ENCODE peak calls at places on chromosomes 6 and 20, in five cellular contexts. K is IMR-90, O is GM12878, T is HepG2, Z is K562. G is an unnamed sample.

GRCh38 chr6:137829641-137830083 is 37.4 kb upstream of the TNFAIP3 start:
- DNase-seq in K (peak; percentile 43), O (no peak), T (no peak), Z (peak; percentile 77), G (no peak)

GRCh38 chr6:9482030-9482731 is 932.7 kb downstream of the TFAP2A start:
- DNase-seq in Z (no peak), O (no peak), K (peak; percentile 96), T (no peak), G (peak; percentile 44)

GRCh38 chr20:41854765-41855164 is 236.6 kb upstream of the CHD6 start:
- DNase-seq in Z (no peak), O (no peak), K (no peak), T (no peak), G (no peak)

GRCh38 chr20:58981564-58982364 is 708 bp downstream of the NELFCD start:
- DNase-seq in K (peak; percentile 6), Z (peak; percentile 32), O (no peak), T (peak; percentile 35), G (peak; percentile 67)

GRCh38 chr6:2378891-2379652 is 133.7 kb upstream of the GMDS start:
- DNase-seq in T (no peak), K (peak; percentile 82), Z (no peak), O (no peak), G (no peak)

GRCh38 chr20:36544134-36545018 is 3.1 kb downstream of the MYL9 start:
- DNase-seq in K (peak; percentile 68), T (no peak), Z (no peak), O (no peak), G (no peak)

GRCh38 chr6:69914015-69914485 is 47.7 kb downstream of the COL19A1 start:
- DNase-seq in O (no peak), K (peak; percentile 4), Z (no peak), T (no peak), G (no peak)

GRCh38 chr6:170067257-170067656 is 223.6 kb downstream of the DLL1 start:
- DNase-seq in T (no peak), Z (no peak), K (no peak), O (no peak), G (no peak)

GRCh38 chr6:21426841-21427490 is 166.6 kb upstream of the SOX4 start:
- DNase-seq in T (no peak), O (no peak), Z (no peak), K (no peak), G (no peak)

GRCh38 chr20:53769041-53769440 is 175.4 kb upstream of the ZNF217 start:
- DNase-seq in O (no peak), Z (no peak), K (peak; percentile 71), T (peak; percentile 92), G (peak; percentile 33)

GRCh38 chr6:150204705-150205472 is 62.0 kb downstream of the PPP1R14C start:
- DNase-seq in O (no peak), K (no peak), T (no peak), Z (peak; percentile 32), G (no peak)

GRCh38 chr20:23436681-23437080 is 2.8 kb upstream of the CSTL1 start:
- DNase-seq in Z (no peak), O (no peak), T (no peak), K (no peak), G (no peak)

GRCh38 chr6:123380257-123380656 is 256.5 kb downstream of the TRDN start:
- DNase-seq in Z (peak; percentile 9), T (peak; percentile 22), K (no peak), O (no peak), G (peak; percentile 26)

DNA sequence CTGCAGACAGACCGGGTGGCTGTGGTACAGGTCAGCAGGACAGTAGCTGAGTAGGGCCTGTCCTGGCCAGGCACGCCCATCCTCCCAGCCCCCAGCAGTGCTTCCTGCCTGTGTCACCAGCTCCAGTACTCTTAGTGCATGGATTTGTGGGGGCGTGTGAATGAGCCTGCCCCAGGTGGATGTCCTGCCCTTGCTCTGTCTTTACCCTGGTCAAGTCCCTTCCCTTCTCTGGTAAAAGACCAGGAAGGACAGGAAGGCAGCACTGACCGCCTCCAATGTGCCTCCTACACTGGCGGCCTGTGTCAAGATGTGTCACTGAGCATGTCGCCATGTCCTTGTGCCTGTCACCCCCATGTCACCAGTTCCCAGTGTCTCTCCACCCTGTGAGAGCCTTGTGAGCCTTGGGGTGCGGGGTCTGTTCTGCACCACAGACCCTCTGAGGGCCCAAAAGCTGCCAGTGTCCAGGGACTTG is 11.9 kb downstream of the TEAD3 start:
- DNase-seq in T (no peak), O (no peak), K (peak; percentile 50), Z (no peak), G (no peak)
- H3K4me1 ChIP-seq in T (no peaks in the 10 kb centered on the region), O (no peaks in the 10 kb centered on the region), K (peaks cover 35% of the 10 kb centered on the region), Z (peaks cover 31% of the 10 kb centered on the region), G (peaks cover 25% of the 10 kb centered on the region)

GRCh38 chr20:1934578-1935573 is 39.7 kb downstream of the SIRPA start:
- DNase-seq in Z (no peak), T (no peak), O (no peak), K (peak; percentile 78), G (no peak)

GRCh38 chr20:1934162-1934561 is 39.0 kb downstream of the SIRPA start:
- DNase-seq in O (no peak), K (peak; percentile 90), Z (no peak), T (no peak), G (no peak)

GRCh38 chr20:1937316-1937976 is 42.2 kb downstream of the SIRPA start:
- DNase-seq in T (no peak), O (no peak), K (no peak), Z (no peak), G (no peak)

GRCh38 chr20:1933465-1933870 is 38.3 kb downstream of the SIRPA start:
- DNase-seq in K (peak; percentile 36), T (no peak), Z (no peak), O (no peak), G (no peak)

GRCh38 chr20:1935696-1936366 is 40.6 kb downstream of the SIRPA start:
- DNase-seq in Z (no peak), K (no peak), T (no peak), O (no peak), G (no peak)
- TF ChIP-seq BHLHE40 in Z (no peak), K (no peak), T (no peak), O (no peak), G (no peak)

DNA sequence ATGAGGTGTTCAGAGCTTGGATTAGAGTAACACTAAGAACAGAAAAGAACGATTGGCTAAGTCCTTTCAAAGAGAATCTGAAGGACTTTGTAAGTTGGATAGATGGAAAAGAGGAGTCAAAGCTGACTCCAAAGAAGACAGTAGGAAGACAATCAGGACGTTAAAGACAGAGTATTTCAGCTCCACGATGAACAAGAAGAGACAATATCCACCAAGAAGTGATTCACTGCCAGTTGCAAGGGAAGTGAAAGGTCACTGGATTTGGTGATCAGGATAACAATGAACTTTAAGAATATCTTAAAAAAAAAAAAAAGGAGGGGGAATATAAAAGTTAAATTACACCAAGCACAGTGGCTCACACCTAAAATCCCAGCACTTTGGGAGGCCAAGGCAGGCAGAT is 17.9 kb downstream of the REPS1 start:
- DNase-seq in O (no peak), K (no peak), Z (no peak), T (no peak), G (no peak)
- H3K4me1 ChIP-seq in O (peaks cover 16% of the 10 kb centered on the region), K (peaks cover 9% of the 10 kb centered on the region), Z (peaks cover 6% of the 10 kb centered on the region), T (no peaks in the 10 kb centered on the region), G (peaks cover 49% of the 10 kb centered on the region)

GRCh38 chr6:89270951-89271721 is 44.0 kb downstream of the GABRR2 start:
- DNase-seq in K (no peak), T (no peak), O (peak; percentile 21), Z (no peak), G (no peak)
- TF ChIP-seq BHLHE40 in K (no peak), T (no peak), O (no peak), Z (no peak), G (no peak)

GRCh38 chr6:13479971-13480434 is 7.4 kb downstream of the GFOD1 start:
- DNase-seq in T (no peak), Z (no peak), K (no peak), O (no peak), G (no peak)
- H3K4me1 ChIP-seq in T (peaks cover 44% of the 10 kb centered on the region), Z (peaks cover 32% of the 10 kb centered on the region), K (no peaks in the 10 kb centered on the region), O (peaks cover 45% of the 10 kb centered on the region), G (peaks cover 31% of the 10 kb centered on the region)

GRCh38 chr6:139108378-139108777 is 26.5 kb upstream of the HECA start:
- DNase-seq in Z (no peak), O (no peak), K (no peak), T (no peak), G (no peak)
- TF ChIP-seq BHLHE40 in Z (no peak), O (no peak), K (no peak), T (no peak), G (no peak)

DNA sequence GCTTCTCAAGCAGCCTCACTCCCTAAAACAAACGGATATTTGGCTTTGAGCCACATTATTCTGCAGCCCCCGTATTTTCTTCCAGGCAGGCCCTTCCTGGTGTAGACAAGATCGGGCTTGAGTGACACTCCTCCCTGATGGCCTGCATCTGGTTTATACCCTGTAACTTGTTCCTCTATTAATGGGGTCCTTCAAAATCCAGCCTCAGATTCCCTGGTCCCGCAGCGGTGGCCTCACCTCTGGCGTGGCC is 375 bp upstream of the TMEM14C start:
- DNase-seq in O (no peak), K (no peak), Z (no peak), T (no peak), G (no peak)
- H3K4me1 ChIP-seq in O (peaks cover 4% of the 10 kb centered on the region), K (peaks cover 8% of the 10 kb centered on the region), Z (peaks cover 48% of the 10 kb centered on the region), T (peaks cover 34% of the 10 kb centered on the region), G (peaks cover 17% of the 10 kb centered on the region)

GRCh38 chr20:33323236-33323635 is 40.2 kb downstream of the BPIFB1 start:
- DNase-seq in T (no peak), Z (no peak), O (no peak), K (no peak), G (no peak)
- TF ChIP-seq BHLHE40 in T (no peak), Z (no peak), O (no peak), K (no peak), G (no peak)

GRCh38 chr20:45318386-45318939 is 10.4 kb upstream of the MATN4 start:
- DNase-seq in O (no peak), Z (no peak), T (no peak), K (no peak), G (no peak)

GRCh38 chr20:45315672-45316071 is 7.6 kb upstream of the MATN4 start:
- DNase-seq in T (no peak), K (no peak), O (no peak), Z (no peak), G (no peak)

GRCh38 chr20:45316150-45317080 is 8.3 kb upstream of the MATN4 start:
- DNase-seq in T (no peak), O (no peak), K (no peak), Z (no peak), G (no peak)

GRCh38 chr20:45318948-45319347 is 10.8 kb upstream of the MATN4 start:
- DNase-seq in Z (no peak), T (no peak), K (no peak), O (no peak), G (no peak)

DNA sequence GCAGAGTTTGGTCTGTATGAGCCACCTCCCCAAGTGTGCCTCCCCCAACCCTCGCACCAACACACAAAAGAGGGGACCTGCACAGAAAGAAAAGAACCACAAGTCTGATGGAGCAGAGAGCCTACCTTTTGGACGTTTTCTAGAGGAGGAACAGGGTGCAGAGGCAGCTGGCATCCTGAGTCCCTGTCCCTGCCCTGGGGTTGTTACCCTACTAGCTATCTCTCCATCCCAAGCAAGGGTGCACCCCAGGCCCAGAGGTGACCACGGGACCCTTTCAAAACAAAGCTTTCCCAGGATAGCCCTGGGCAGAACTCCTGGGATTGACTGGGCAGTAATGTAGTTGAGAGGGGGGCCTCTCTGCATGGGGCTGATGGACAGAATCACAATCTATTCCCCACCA is 9.7 kb upstream of the MATN4 start:
- DNase-seq in K (no peak), T (no peak), Z (no peak), O (no peak), G (no peak)
- H3K4me1 ChIP-seq in K (no peaks in the 10 kb centered on the region), T (peaks cover 7% of the 10 kb centered on the region), Z (no peaks in the 10 kb centered on the region), O (peaks cover 19% of the 10 kb centered on the region), G (no peaks in the 10 kb centered on the region)

G was measured in A549.